ENCODE peak calls at places on chromosomes 3 and 15, in four cellular contexts. One of them, this sample, is unnamed. For H3K4me1, the result is how much of the 10 kb centered on the place peaks cover.

GRCh38 chr15:99110093-99110492 is 5.2 kb downstream of the SYNM start:
- DNase-seq in heart left ventricle: no peak
- DNase-seq in uterus: no peak
- DNase-seq in sigmoid colon: peak
- DNase-seq in this sample: no peak

GRCh38 chr3:125958511-125959316 is 10.3 kb upstream of the ROPN1B start:
- DNase-seq in heart left ventricle: no peak
- DNase-seq in uterus: no peak
- DNase-seq in sigmoid colon: no peak
- DNase-seq in this sample: peak

GRCh38 chr15:89783111-89783860 is 7.2 kb downstream of the MESP2 start:
- DNase-seq in heart left ventricle: no peak
- DNase-seq in uterus: no peak
- DNase-seq in sigmoid colon: no peak
- DNase-seq in this sample: no peak

GRCh38 chr3:88005066-88005465 is 53.7 kb downstream of the CGGBP1 start:
- DNase-seq in heart left ventricle: no peak
- DNase-seq in uterus: no peak
- DNase-seq in sigmoid colon: no peak
- DNase-seq in this sample: no peak

GRCh38 chr3:105365171-105365535 is 1.6 kb upstream of the ALCAM start:
- DNase-seq in heart left ventricle: no peak
- DNase-seq in uterus: no peak
- DNase-seq in sigmoid colon: no peak
- DNase-seq in this sample: no peak

GRCh38 chr3:11272913-11273574 is 847 bp downstream of the ATG7 start:
- DNase-seq in heart left ventricle: no peak
- DNase-seq in uterus: no peak
- DNase-seq in sigmoid colon: no peak
- DNase-seq in this sample: no peak

GRCh38 chr3:48598323-48599076 is 3.4 kb upstream of the COL7A1 start:
- DNase-seq in heart left ventricle: peak
- DNase-seq in uterus: peak
- DNase-seq in sigmoid colon: no peak
- DNase-seq in this sample: peak

GRCh38 chr15:80706161-80706560 is 11.1 kb downstream of the ABHD17C start:
- DNase-seq in heart left ventricle: no peak
- DNase-seq in uterus: no peak
- DNase-seq in sigmoid colon: no peak
- DNase-seq in this sample: no peak

GRCh38 chr3:98617841-98618240 is 24.4 kb upstream of the CPOX start:
- DNase-seq in heart left ventricle: no peak
- DNase-seq in uterus: no peak
- DNase-seq in sigmoid colon: no peak
- DNase-seq in this sample: no peak

GRCh38 chr15:89599021-89599420 is 23.8 kb downstream of the TICRR start:
- DNase-seq in heart left ventricle: no peak
- DNase-seq in uterus: no peak
- DNase-seq in sigmoid colon: no peak
- DNase-seq in this sample: no peak

GRCh38 chr3:160618363-160618762 is 53.0 kb upstream of the KPNA4 start:
- DNase-seq in heart left ventricle: no peak
- DNase-seq in uterus: no peak
- DNase-seq in sigmoid colon: no peak
- DNase-seq in this sample: no peak

GRCh38 chr3:56762718-56763117 is 39.0 kb downstream of the ARHGEF3 start:
- DNase-seq in heart left ventricle: no peak
- DNase-seq in uterus: no peak
- DNase-seq in sigmoid colon: no peak
- DNase-seq in this sample: no peak
- TF ChIP-seq POLR2A in heart left ventricle: no peak
- TF ChIP-seq POLR2A in uterus: no peak
- TF ChIP-seq POLR2A in sigmoid colon: no peak
- TF ChIP-seq POLR2A in this sample: no peak

GRCh38 chr15:40845511-40846284 is 1.9 kb downstream of the SPINT1 start:
- DNase-seq in heart left ventricle: no peak
- DNase-seq in uterus: no peak
- DNase-seq in sigmoid colon: no peak
- DNase-seq in this sample: no peak
- H3K4me1 ChIP-seq in heart left ventricle: under half
- H3K4me1 ChIP-seq in uterus: under half
- H3K4me1 ChIP-seq in sigmoid colon: under half
- H3K4me1 ChIP-seq in this sample: under half

GRCh38 chr3:1462916-1463315 is 370.1 kb downstream of the CNTN6 start:
- DNase-seq in heart left ventricle: no peak
- DNase-seq in uterus: no peak
- DNase-seq in sigmoid colon: no peak
- DNase-seq in this sample: no peak
- H3K27ac ChIP-seq in heart left ventricle: no peak
- H3K27ac ChIP-seq in uterus: no peak
- H3K27ac ChIP-seq in sigmoid colon: no peak
- H3K27ac ChIP-seq in this sample: no peak

DNA sequence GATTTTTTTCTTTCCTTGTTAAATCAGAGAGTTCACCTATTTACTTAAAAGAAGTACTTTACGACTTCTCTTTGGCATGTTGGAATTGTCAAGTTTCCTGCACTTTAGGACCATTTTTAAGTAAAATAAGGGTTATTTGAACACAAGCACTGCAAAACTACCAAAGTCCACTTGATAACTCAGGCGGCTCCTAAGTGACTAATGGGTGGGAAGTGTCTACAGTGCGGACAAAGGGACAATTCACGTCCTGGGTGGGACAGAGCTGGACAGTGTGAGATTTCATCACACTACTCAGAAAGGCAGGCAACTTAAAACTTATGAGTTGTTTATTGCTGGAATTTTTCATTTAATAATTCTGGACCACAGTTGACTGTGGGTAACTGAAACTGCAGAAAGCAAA is 590.2 kb upstream of the UBE2E2 start:
- DNase-seq in heart left ventricle: no peak
- DNase-seq in uterus: no peak
- DNase-seq in sigmoid colon: no peak
- DNase-seq in this sample: no peak
- TF ChIP-seq POLR2A in heart left ventricle: no peak
- TF ChIP-seq POLR2A in uterus: no peak
- TF ChIP-seq POLR2A in sigmoid colon: no peak
- TF ChIP-seq POLR2A in this sample: no peak

GRCh38 chr3:45940004-45940780 is 3.1 kb upstream of the CXCR6 start:
- DNase-seq in heart left ventricle: no peak
- DNase-seq in uterus: no peak
- DNase-seq in sigmoid colon: peak
- DNase-seq in this sample: no peak
- H3K4me1 ChIP-seq in heart left ventricle: under half
- H3K4me1 ChIP-seq in uterus: under half
- H3K4me1 ChIP-seq in sigmoid colon: under half
- H3K4me1 ChIP-seq in this sample: under half

GRCh38 chr15:58934521-58934920 is 1.0 kb upstream of the SLTM start:
- DNase-seq in heart left ventricle: no peak
- DNase-seq in uterus: no peak
- DNase-seq in sigmoid colon: no peak
- DNase-seq in this sample: no peak
- H3K27ac ChIP-seq in heart left ventricle: peak
- H3K27ac ChIP-seq in uterus: peak
- H3K27ac ChIP-seq in sigmoid colon: peak
- H3K27ac ChIP-seq in this sample: no peak

GRCh38 chr15:48059786-48060185 is 61.0 kb upstream of the SLC24A5 start:
- DNase-seq in heart left ventricle: peak
- DNase-seq in uterus: no peak
- DNase-seq in sigmoid colon: no peak
- DNase-seq in this sample: peak
- TF ChIP-seq POLR2A in heart left ventricle: no peak
- TF ChIP-seq POLR2A in uterus: no peak
- TF ChIP-seq POLR2A in sigmoid colon: no peak
- TF ChIP-seq POLR2A in this sample: no peak

GRCh38 chr3:128372281-128372680 is 94.4 kb downstream of the DNAJB8 start:
- DNase-seq in heart left ventricle: no peak
- DNase-seq in uterus: no peak
- DNase-seq in sigmoid colon: no peak
- DNase-seq in this sample: no peak
- H3K4me1 ChIP-seq in heart left ventricle: under half
- H3K4me1 ChIP-seq in uterus: under half
- H3K4me1 ChIP-seq in sigmoid colon: under half
- H3K4me1 ChIP-seq in this sample: under half

DNA sequence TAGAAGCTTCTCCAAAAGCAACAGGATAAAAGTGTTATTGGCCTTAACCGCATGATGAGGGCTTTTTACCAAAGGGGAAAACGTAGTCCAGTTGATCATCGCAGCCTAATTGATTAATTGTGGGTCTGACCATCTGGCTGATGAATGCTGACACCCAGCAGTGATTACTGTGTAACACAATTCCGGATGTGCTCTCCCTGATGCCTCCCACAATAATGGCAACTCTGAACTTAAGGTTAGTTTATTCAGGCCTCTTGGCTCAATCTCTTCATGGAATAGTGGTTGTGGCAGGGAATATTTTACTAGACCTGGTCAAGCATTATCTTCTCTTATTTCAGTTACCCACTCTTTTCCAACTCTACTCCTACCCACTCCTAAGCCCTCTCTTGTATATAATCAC is 332.9 kb downstream of the TIGIT start:
- DNase-seq in heart left ventricle: no peak
- DNase-seq in uterus: no peak
- DNase-seq in sigmoid colon: no peak
- DNase-seq in this sample: no peak
- H3K27ac ChIP-seq in heart left ventricle: peak
- H3K27ac ChIP-seq in uterus: peak
- H3K27ac ChIP-seq in sigmoid colon: peak
- H3K27ac ChIP-seq in this sample: peak

GRCh38 chr3:123201223-123201556 is 553 bp upstream of the SEC22A start:
- DNase-seq in heart left ventricle: no peak
- DNase-seq in uterus: no peak
- DNase-seq in sigmoid colon: no peak
- DNase-seq in this sample: no peak

GRCh38 chr3:123202451-123202850 is 708 bp downstream of the SEC22A start:
- DNase-seq in heart left ventricle: peak
- DNase-seq in uterus: peak
- DNase-seq in sigmoid colon: no peak
- DNase-seq in this sample: no peak

GRCh38 chr3:123198352-123198751 is 3.4 kb upstream of the SEC22A start:
- DNase-seq in heart left ventricle: no peak
- DNase-seq in uterus: no peak
- DNase-seq in sigmoid colon: no peak
- DNase-seq in this sample: no peak

GRCh38 chr3:123201557-123202427 is at the start of gene SEC22A:
- DNase-seq in heart left ventricle: peak
- DNase-seq in uterus: peak
- DNase-seq in sigmoid colon: peak
- DNase-seq in this sample: peak
- TF ChIP-seq POLR2A in heart left ventricle: peak
- TF ChIP-seq POLR2A in uterus: peak
- TF ChIP-seq POLR2A in sigmoid colon: peak
- TF ChIP-seq POLR2A in this sample: no peak